ENCODE peak calls at places on chromosome 11, in ten cellular contexts. S is AG04450, E is upper lobe of right lung, B is gastrocnemius medialis, L is kidney, G is left lung, D is lower lobe of right lung, F is HepG2, H is right atrium auricular region, I is fibroblast of lung. Z is an unnamed sample.

GRCh38 chr11:66619080-66619554 is 2.7 kb downstream of the RBM14 start:
- DNase-seq in G (no peak), D (no peak), I (peak; percentile 75), H (no peak), E (no peak), B (no peak), F (no peak), L (no peak), S (no peak), Z (peak; percentile 74)

GRCh38 chr11:130531061-130531460 is 82.6 kb downstream of the ADAMTS15 start:
- DNase-seq in L (no peak), D (no peak), B (no peak), G (no peak), E (no peak), S (no peak), F (no peak), I (peak; percentile 95), H (no peak), Z (no peak)

GRCh38 chr11:95239871-95240648 is 9.1 kb upstream of the SESN3 start:
- DNase-seq in G (no peak), D (no peak), L (no peak), S (no peak), E (no peak), B (no peak), I (no peak), F (no peak), H (no peak), Z (no peak)

GRCh38 chr11:8768625-8769333 is 86.2 kb downstream of the RPL27A start:
- DNase-seq in H (no peak), I (peak; percentile 89), G (no peak), S (no peak), E (no peak), B (no peak), D (no peak), L (no peak), F (peak; percentile 39), Z (peak; percentile 38)

GRCh38 chr11:82733444-82734119 is at the start of gene FAM181B:
- DNase-seq in D (no peak), H (no peak), F (no peak), E (peak; percentile 70), I (peak; percentile 39), G (peak; percentile 84), B (no peak), L (peak; percentile 88), S (no peak), Z (peak; percentile 24)

GRCh38 chr11:8092587-8093424 is 11.8 kb downstream of the TUB start:
- DNase-seq in D (peak; percentile 67), G (no peak), F (peak; percentile 58), B (no peak), S (no peak), I (peak; percentile 57), E (no peak), L (no peak), H (no peak), Z (peak; percentile 64)

GRCh38 chr11:112216591-112217105 is 9.6 kb upstream of the PTS start:
- DNase-seq in G (no peak), D (no peak), L (no peak), I (peak; percentile 30), H (no peak), B (no peak), F (no peak), E (no peak), S (peak; percentile 51), Z (no peak)

GRCh38 chr11:102010776-102011500 is 36.3 kb upstream of the CFAP300 start:
- DNase-seq in I (peak; percentile 92), S (peak; percentile 59), F (peak; percentile 53), G (peak; percentile 87), D (peak; percentile 83), L (peak; percentile 74), E (peak; percentile 85), B (peak; percentile 5), H (peak; percentile 74), Z (peak; percentile 94)

GRCh38 chr11:3222941-3223905 is 4.6 kb upstream of the MRGPRG start:
- DNase-seq in L (no peak), B (no peak), E (no peak), F (no peak), I (no peak), H (no peak), D (no peak), G (no peak), S (no peak), Z (no peak)

GRCh38 chr11:3225159-3225758 is 6.6 kb upstream of the MRGPRG start:
- DNase-seq in D (no peak), E (no peak), S (no peak), B (no peak), H (peak; percentile 50), I (no peak), L (peak; percentile 78), F (no peak), G (peak; percentile 73), Z (no peak)

GRCh38 chr11:3225826-3226750 is 6.1 kb downstream of the MRGPRE start:
- DNase-seq in E (no peak), G (no peak), I (no peak), D (no peak), B (no peak), L (no peak), S (no peak), F (no peak), H (peak; percentile 56), Z (no peak)

GRCh38 chr11:3223932-3224729 is 5.5 kb upstream of the MRGPRG start:
- DNase-seq in H (no peak), B (no peak), I (no peak), L (no peak), D (no peak), G (no peak), S (no peak), F (no peak), E (no peak), Z (no peak)

GRCh38 chr11:3224730-3225098 is 6.1 kb upstream of the MRGPRG start:
- DNase-seq in G (no peak), F (no peak), I (no peak), L (no peak), E (no peak), B (no peak), H (no peak), S (no peak), D (no peak), Z (no peak)
- TF ChIP-seq CTCF in G (no peak), F (no peak), I (no peak), L (no peak), E (no peak), B (no peak), H (no peak), S (no peak), D (no peak), Z (no peak)

GRCh38 chr11:86802601-86803051 is 2.3 kb downstream of the PRSS23 start:
- DNase-seq in F (peak; percentile 40), D (no peak), H (no peak), E (no peak), I (peak; percentile 64), G (no peak), B (no peak), S (no peak), L (no peak), Z (peak; percentile 52)

GRCh38 chr11:86802146-86802545 is 1.8 kb downstream of the PRSS23 start:
- DNase-seq in D (no peak), F (no peak), L (no peak), B (no peak), E (no peak), S (no peak), H (no peak), G (no peak), I (no peak), Z (no peak)

GRCh38 chr11:86803641-86804040 is 3.3 kb downstream of the PRSS23 start:
- DNase-seq in H (no peak), B (no peak), L (no peak), G (no peak), F (no peak), I (no peak), D (no peak), E (no peak), S (no peak), Z (no peak)

GRCh38 chr11:86804871-86805415 is 4.6 kb downstream of the PRSS23 start:
- DNase-seq in B (no peak), S (no peak), I (no peak), F (no peak), G (no peak), D (no peak), E (no peak), H (no peak), L (no peak), Z (no peak)

DNA sequence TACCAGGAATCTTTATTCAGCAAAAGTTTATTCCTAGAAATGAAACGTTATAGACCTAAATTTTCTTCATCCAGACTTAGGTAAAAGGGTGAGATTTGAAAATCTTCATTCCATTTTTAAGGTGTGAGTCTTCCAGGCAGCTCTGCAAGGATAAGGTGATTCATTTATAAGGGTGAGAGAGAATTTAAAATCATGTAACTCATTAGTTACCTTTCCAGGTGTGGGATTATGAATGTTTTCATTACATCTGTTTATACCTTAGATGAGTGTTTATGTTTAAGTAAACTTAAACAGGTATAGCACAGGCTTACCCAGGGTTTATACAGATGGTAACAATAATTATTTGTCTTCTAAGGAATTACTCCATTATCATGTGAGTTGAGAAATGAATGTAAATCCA is 2.8 kb downstream of the PRSS23 start:
- DNase-seq in S (no peak), G (no peak), I (no peak), E (no peak), L (no peak), D (no peak), F (no peak), H (no peak), B (no peak), Z (no peak)
- H3K27ac ChIP-seq in S (no peak overlapping the region), G (no peak overlapping the region), I (no peak overlapping the region), E (peak overlapping the region; percentile 13), L (no peak overlapping the region), D (no peak overlapping the region), F (no peak overlapping the region), H (no peak overlapping the region), B (no peak overlapping the region), Z (no peak overlapping the region)

GRCh38 chr11:64089493-64089892 is 53.8 kb downstream of the FLRT1 start:
- DNase-seq in E (peak; percentile 78), B (no peak), G (no peak), F (no peak), H (no peak), D (peak; percentile 67), S (no peak), I (no peak), L (no peak), Z (no peak)

GRCh38 chr11:64089027-64089360 is 53.3 kb downstream of the FLRT1 start:
- DNase-seq in L (no peak), I (no peak), F (no peak), G (no peak), H (no peak), D (peak; percentile 65), S (no peak), E (peak; percentile 79), B (no peak), Z (no peak)

GRCh38 chr11:64086263-64086938 is 50.7 kb downstream of the FLRT1 start:
- DNase-seq in F (no peak), I (peak; percentile 9), D (no peak), L (no peak), G (no peak), H (no peak), B (peak; percentile 86), S (no peak), E (no peak), Z (no peak)

GRCh38 chr11:64089915-64090810 is 54.4 kb downstream of the FLRT1 start:
- DNase-seq in L (no peak), H (no peak), D (no peak), E (no peak), I (no peak), B (no peak), S (no peak), F (no peak), G (no peak), Z (no peak)

DNA sequence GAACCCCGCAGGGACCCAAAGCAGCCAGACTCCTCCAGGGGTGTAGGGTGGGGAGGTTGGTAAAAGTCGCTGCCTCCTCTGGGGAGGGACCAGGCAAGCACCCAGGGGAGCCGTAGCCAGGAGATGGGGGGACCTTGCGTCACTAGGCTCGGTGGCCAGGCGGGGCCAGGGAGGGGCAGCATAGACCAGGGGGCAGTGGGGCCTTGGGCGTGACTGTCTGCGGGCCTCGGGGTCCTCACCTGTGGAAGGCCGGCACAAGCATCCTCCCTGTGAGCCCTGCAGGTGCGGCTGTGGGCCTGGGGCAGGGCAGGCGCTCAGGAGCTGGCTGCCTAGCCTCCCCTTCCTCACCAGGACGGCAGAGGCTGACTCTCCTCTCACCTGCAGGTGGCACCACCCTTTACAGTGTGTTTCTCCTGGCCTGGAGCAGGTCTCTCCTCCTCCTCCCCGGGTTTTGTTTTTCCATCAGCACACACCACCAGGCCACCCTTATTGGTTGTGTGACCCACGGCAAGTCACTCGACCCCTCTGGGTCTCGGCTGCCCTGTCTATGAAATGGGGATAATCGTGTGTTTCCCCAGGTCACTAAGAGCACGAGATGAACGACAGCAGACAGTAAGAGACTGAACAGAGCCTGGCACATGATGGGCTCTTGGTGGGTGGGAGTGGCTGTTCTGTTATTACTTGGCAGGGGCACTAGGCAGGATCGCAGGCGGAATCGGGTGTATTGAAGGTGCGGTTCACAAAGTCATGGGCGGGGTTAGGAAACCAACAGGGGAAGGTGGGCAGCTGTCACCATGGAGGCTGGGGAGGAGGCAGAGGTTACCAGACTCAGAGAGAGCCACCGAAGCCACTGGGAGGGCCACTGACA is 52.7 kb downstream of the FLRT1 start:
- DNase-seq in D (no peak), H (no peak), B (no peak), F (peak; percentile 45), S (no peak), E (no peak), I (no peak), L (no peak), G (no peak), Z (no peak)
- TF ChIP-seq CTCF in D (peak; percentile 35), H (no peak), B (no peak), F (peak; percentile 70), S (peak; percentile 12), E (peak; percentile 36), I (peak; percentile 12), L (peak; percentile 42), G (no peak), Z (peak; percentile 21)

DNA sequence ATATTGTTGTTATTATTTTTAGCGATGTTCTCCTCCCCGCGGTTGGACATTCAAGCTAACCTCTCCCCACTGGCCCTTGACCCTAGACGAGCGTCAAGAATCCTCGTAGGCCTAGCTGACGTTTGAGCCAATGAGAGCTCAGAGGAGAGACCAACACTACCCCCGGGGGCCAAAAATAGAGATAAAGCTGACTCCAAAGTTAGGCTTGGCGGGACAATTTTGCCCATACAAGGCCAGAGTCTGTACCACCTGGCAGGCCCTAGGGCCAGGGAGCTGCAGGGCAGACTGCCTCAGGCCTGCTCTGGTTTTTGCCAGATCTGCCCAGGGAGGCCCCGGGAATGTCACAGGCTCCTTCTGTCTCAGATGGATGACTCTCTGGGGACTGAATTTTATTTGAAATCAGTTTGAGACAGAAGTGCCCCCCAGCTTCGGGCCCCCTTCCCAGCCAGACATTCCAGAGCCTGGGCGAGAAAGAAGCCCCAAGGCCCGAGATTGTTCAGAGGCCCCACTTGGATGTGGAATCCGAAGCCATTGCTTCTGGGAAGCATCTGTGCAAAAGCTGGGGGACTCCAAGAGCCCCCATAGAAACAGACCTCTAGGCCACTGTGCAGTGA is 40.8 kb upstream of the ACCSL start:
- DNase-seq in L (peak; percentile 74), E (no peak), B (no peak), S (no peak), D (no peak), G (no peak), F (no peak), H (peak; percentile 57), I (no peak), Z (no peak)
- H3K27ac ChIP-seq in L (peak overlapping the region; percentile 81), E (no peak overlapping the region), B (peak overlapping the region; percentile 54), S (no peak overlapping the region), D (no peak overlapping the region), G (no peak overlapping the region), F (no peak overlapping the region), H (peak overlapping the region; percentile 51), I (no peak overlapping the region), Z (no peak overlapping the region)